ENCODE peak calls at places on chromosomes 3 and 15, in seven cellular contexts. W is fibroblast of lung, E is GM23248, S is mesenchymal stem cell, Y is IMR-90, T is MM.1S, U is endodermal cell. F is an unnamed sample.

GRCh38 chr15:69380100-69380725 is 33.9 kb upstream of the KIF23 start:
- DNase-seq in W (peak; percentile 20), S (peak; percentile 29), T (no peak), E (peak; percentile 46), Y (peak; percentile 21), U (peak; percentile 80), F (no peak)

GRCh38 chr3:59772416-59773408 is 722.9 kb upstream of the CFAP20DC start:
- DNase-seq in T (peak; percentile 41), W (no peak), S (no peak), E (no peak), Y (no peak), U (no peak), F (no peak)

GRCh38 chr15:53834214-53834613 is 74.8 kb upstream of the WDR72 start:
- DNase-seq in U (no peak), Y (no peak), W (no peak), T (no peak), S (no peak), E (no peak), F (no peak)

GRCh38 chr15:41493205-41493901 is at the start of gene ITPKA:
- DNase-seq in W (peak; percentile 79), Y (peak; percentile 78), U (peak; percentile 91), T (peak; percentile 87), E (peak; percentile 82), S (peak; percentile 78), F (peak; percentile 87)

GRCh38 chr3:143637133-143637532 is 211.1 kb downstream of the SLC9A9 start:
- DNase-seq in W (no peak), T (no peak), Y (no peak), S (no peak), E (peak; percentile 6), U (no peak), F (no peak)

GRCh38 chr15:50234764-50235163 is 30.8 kb downstream of the HDC start:
- DNase-seq in T (no peak), S (peak; percentile 24), W (no peak), Y (no peak), U (no peak), E (no peak), F (no peak)

GRCh38 chr15:81309647-81310460 is 14.1 kb downstream of the STARD5 start:
- DNase-seq in S (no peak), W (no peak), U (no peak), E (no peak), T (no peak), Y (no peak), F (no peak)

GRCh38 chr3:170953736-170954135 is 45.3 kb upstream of the EIF5A2 start:
- DNase-seq in U (no peak), W (no peak), E (no peak), Y (no peak), T (no peak), S (no peak), F (no peak)

GRCh38 chr3:142117052-142117451 is 32.3 kb downstream of the TFDP2 start:
- DNase-seq in S (no peak), Y (peak; percentile 8), E (no peak), W (no peak), U (no peak), T (peak; percentile 55), F (no peak)

GRCh38 chr3:196140224-196140623 is 58.3 kb upstream of the TFRC start:
- DNase-seq in T (no peak), E (no peak), Y (no peak), S (no peak), W (no peak), U (no peak), F (no peak)

GRCh38 chr3:71176366-71176765 is 407.2 kb downstream of the FOXP1 start:
- DNase-seq in S (no peak), W (no peak), E (no peak), U (peak; percentile 78), Y (no peak), T (no peak), F (no peak)

GRCh38 chr3:169362261-169362660 is 301.3 kb downstream of the MECOM start:
- DNase-seq in T (no peak), E (no peak), S (no peak), Y (peak; percentile 40), U (no peak), W (peak; percentile 35), F (peak; percentile 24)

GRCh38 chr3:42216820-42217416 is 49.1 kb downstream of the CCK start:
- DNase-seq in W (no peak), T (no peak), E (peak; percentile 85), S (peak; percentile 67), U (no peak), Y (peak; percentile 59), F (peak; percentile 9)

GRCh38 chr15:39239562-39239961 is 341.3 kb upstream of the THBS1 start:
- DNase-seq in S (peak; percentile 47), E (peak; percentile 48), W (peak; percentile 47), T (no peak), U (no peak), Y (peak; percentile 84), F (no peak)

GRCh38 chr15:73287019-73287418 is 81.7 kb downstream of the HCN4 start:
- DNase-seq in Y (no peak), S (no peak), E (no peak), T (no peak), U (no peak), W (no peak), F (peak; percentile 39)

GRCh38 chr3:54527521-54527920 is 400.3 kb downstream of the LRTM1 start:
- DNase-seq in W (no peak), U (no peak), E (no peak), Y (no peak), T (no peak), S (no peak), F (no peak)

GRCh38 chr3:24315991-24316390 is 178.7 kb downstream of the THRB start:
- DNase-seq in E (peak; percentile 68), T (no peak), Y (no peak), W (peak; percentile 45), U (no peak), S (no peak), F (peak; percentile 52)

GRCh38 chr15:55912982-55913381 is 80.4 kb downstream of the NEDD4 start:
- DNase-seq in U (no peak), W (no peak), E (no peak), T (no peak), S (no peak), Y (no peak), F (peak; percentile 41)

GRCh38 chr3:142973217-142974009 is 9.9 kb upstream of the PAQR9 start:
- DNase-seq in E (no peak), W (no peak), S (no peak), T (no peak), U (no peak), Y (no peak), F (no peak)

GRCh38 chr3:120908030-120908802 is at the start of gene STXBP5L:
- DNase-seq in W (peak; percentile 51), E (peak; percentile 81), U (peak; percentile 99), S (peak; percentile 63), T (peak; percentile 95), Y (peak; percentile 52), F (peak; percentile 71)

GRCh38 chr3:169846458-169847193 is 23.1 kb downstream of the LRRC31 start:
- DNase-seq in Y (peak; percentile 90), S (peak; percentile 14), T (no peak), U (no peak), W (peak; percentile 30), E (peak; percentile 91), F (peak; percentile 14)

GRCh38 chr3:100335137-100335833 is 728 bp downstream of the NIT2 start:
- DNase-seq in W (peak; percentile 28), S (peak; percentile 18), E (peak; percentile 65), T (peak; percentile 38), U (peak; percentile 67), Y (no peak), F (no peak)

GRCh38 chr3:27914199-27914598 is 192.1 kb upstream of the EOMES start:
- DNase-seq in W (no peak), S (no peak), T (no peak), E (peak; percentile 20), Y (no peak), U (peak; percentile 60), F (no peak)

GRCh38 chr15:99438222-99438592 is 127.6 kb upstream of the MEF2A start:
- DNase-seq in W (no peak), Y (no peak), T (no peak), U (peak; percentile 50), S (no peak), E (no peak), F (no peak)
- H3K9ac ChIP-seq in W (no peak overlapping the region), Y (no peak overlapping the region), T (no peak overlapping the region), U (no peak overlapping the region), S (no peak overlapping the region), E (no peak overlapping the region), F (no peak overlapping the region)

GRCh38 chr3:172138031-172138538 is 98.7 kb downstream of the FNDC3B start:
- DNase-seq in W (no peak), U (peak; percentile 55), T (no peak), E (peak; percentile 33), S (peak; percentile 53), Y (no peak), F (no peak)
- H3K4me1 ChIP-seq in W (peaks cover 33% of the 10 kb centered on the region), U (peaks cover 40% of the 10 kb centered on the region), T (peaks cover 62% of the 10 kb centered on the region), E (peaks cover 86% of the 10 kb centered on the region), S (peaks cover 12% of the 10 kb centered on the region), Y (peaks cover 34% of the 10 kb centered on the region), F (peaks cover 89% of the 10 kb centered on the region)

GRCh38 chr3:115518100-115518852 is 105.0 kb upstream of the GAP43 start:
- DNase-seq in Y (peak; percentile 79), U (peak; percentile 60), E (peak; percentile 91), S (peak; percentile 88), T (no peak), W (peak; percentile 90), F (peak; percentile 41)

GRCh38 chr3:115517457-115518050 is 105.8 kb upstream of the GAP43 start:
- DNase-seq in Y (peak; percentile 3), W (no peak), T (no peak), U (no peak), S (peak; percentile 12), E (no peak), F (no peak)

GRCh38 chr3:115512565-115513410 is 110.5 kb upstream of the GAP43 start:
- DNase-seq in E (peak; percentile 67), W (peak; percentile 63), Y (peak; percentile 38), S (peak; percentile 73), T (no peak), U (peak; percentile 93), F (peak; percentile 56)

GRCh38 chr3:115513411-115513800 is 109.9 kb upstream of the GAP43 start:
- DNase-seq in W (no peak), U (no peak), T (no peak), Y (no peak), S (no peak), E (no peak), F (no peak)
- H3K4me3 ChIP-seq in W (peak overlapping the region; percentile 61), U (peak overlapping the region; percentile 80), T (no peak overlapping the region), Y (peak overlapping the region; percentile 43), S (peak overlapping the region; percentile 83), E (peak overlapping the region; percentile 89), F (peak overlapping the region; percentile 79)

GRCh38 chr3:98917608-98918007 is 16.1 kb upstream of the DCBLD2 start:
- DNase-seq in Y (no peak), S (no peak), T (no peak), U (no peak), E (no peak), W (no peak), F (no peak)

GRCh38 chr3:98918586-98918985 is 17.1 kb upstream of the DCBLD2 start:
- DNase-seq in Y (peak; percentile 69), E (peak; percentile 33), W (no peak), S (peak; percentile 18), U (no peak), T (no peak), F (peak; percentile 44)

GRCh38 chr3:98920166-98920565 is 18.7 kb upstream of the DCBLD2 start:
- DNase-seq in Y (no peak), S (no peak), T (no peak), E (no peak), W (no peak), U (no peak), F (no peak)

DNA sequence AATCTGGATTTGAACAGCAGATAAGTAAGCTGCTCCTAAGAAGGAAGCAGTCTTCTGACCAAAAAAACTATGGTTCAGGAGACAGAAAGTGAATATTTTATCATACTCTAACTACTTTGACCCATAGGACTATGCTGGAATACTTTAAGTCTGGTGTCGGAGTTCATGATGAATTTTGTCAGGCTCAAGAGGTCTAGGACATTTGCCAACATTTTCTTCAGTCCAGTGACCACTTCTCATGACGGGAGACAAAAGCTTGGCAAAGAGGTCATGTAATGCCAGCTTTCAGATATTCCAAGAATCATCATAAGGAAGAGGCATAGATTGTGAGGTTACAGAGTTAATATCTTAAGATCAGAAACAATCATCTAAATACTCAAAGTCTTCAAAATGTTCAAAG is 20.5 kb upstream of the DCBLD2 start:
- DNase-seq in E (no peak), W (no peak), S (peak; percentile 15), U (no peak), T (no peak), Y (no peak), F (no peak)
- H3K9ac ChIP-seq in E (no peak overlapping the region), W (no peak overlapping the region), S (no peak overlapping the region), U (no peak overlapping the region), T (no peak overlapping the region), Y (no peak overlapping the region), F (no peak overlapping the region)

F was measured in adipocyte.